ENCODE peak calls at places on chromosome 18, in ten cellular contexts. Z is A172; U is stimulated activated CD8-positive, alpha-beta memory T cell treated with anti-CD3 and anti-CD28 coated beads, Interleukin-2, amount 100 ng/mL, for 1 hour; M is AG09309; H is CD4-positive, alpha-beta memory T cell; K is testis; E is left kidney; P is activated naive CD4-positive, alpha-beta T cell treated with anti-CD3 and anti-CD28 coated beads, Interleukin-2, amount 10 ng/mL, durations not matched to agents 7 days and 5 days; J is NCI-H1092 treated with DMSO at 0.1 percent for 48 hours; S is fibroblast of lung. I is an unnamed sample.
A peak's percentile ranks its signal among the peaks of the same experiment; 100 is the strongest.

GRCh38 chr18:70453058-70453775 is 164.4 kb downstream of the SOCS6 start:
- DNase-seq in U (no peak), S (peak; percentile 63), M (no peak), H (no peak), E (no peak), P (no peak), Z (no peak), K (no peak), J (no peak), I (no peak)

GRCh38 chr18:9951022-9951859 is 37.4 kb downstream of the VAPA start:
- DNase-seq in P (peak; percentile 41), J (no peak), K (peak; percentile 57), S (peak; percentile 86), U (no peak), M (no peak), H (peak; percentile 18), E (peak; percentile 72), Z (peak; percentile 62), I (no peak)

GRCh38 chr18:40937386-40937785 is 1017.6 kb upstream of the PIK3C3 start:
- DNase-seq in U (no peak), S (no peak), M (no peak), H (no peak), J (no peak), E (no peak), P (no peak), Z (peak; percentile 52), K (no peak), I (no peak)

GRCh38 chr18:44602380-44602779 is 78.3 kb upstream of the SETBP1 start:
- DNase-seq in P (no peak), Z (no peak), M (peak; percentile 85), J (no peak), H (no peak), K (no peak), E (no peak), S (peak; percentile 86), U (no peak), I (no peak)

GRCh38 chr18:45270289-45270771 is 344.9 kb upstream of the SLC14A2 start:
- DNase-seq in Z (no peak), P (no peak), S (no peak), H (no peak), K (no peak), U (no peak), M (peak; percentile 63), E (no peak), J (no peak), I (no peak)

GRCh38 chr18:48815581-48816324 is 135.0 kb downstream of the SMAD7 start:
- DNase-seq in K (no peak), U (no peak), P (no peak), S (no peak), H (no peak), E (no peak), M (no peak), J (no peak), Z (no peak), I (no peak)

GRCh38 chr18:73980289-73980979 is 167.2 kb downstream of the FBXO15 start:
- DNase-seq in J (peak; percentile 2), H (no peak), E (peak; percentile 46), K (peak; percentile 56), Z (peak; percentile 40), S (no peak), U (no peak), P (no peak), M (no peak), I (no peak)

GRCh38 chr18:26457611-26458350 is 90.6 kb downstream of the KCTD1 start:
- DNase-seq in J (no peak), Z (no peak), H (no peak), P (no peak), M (no peak), K (no peak), E (peak; percentile 78), U (no peak), S (no peak), I (no peak)

GRCh38 chr18:63867368-63867767 is 20.1 kb upstream of the SERPINB2 start:
- DNase-seq in U (no peak), S (no peak), E (no peak), K (no peak), P (no peak), H (no peak), J (no peak), M (no peak), Z (no peak), I (no peak)

GRCh38 chr18:10128906-10129305 is 215.1 kb downstream of the VAPA start:
- DNase-seq in Z (no peak), P (no peak), U (no peak), M (no peak), E (no peak), J (no peak), S (no peak), H (no peak), K (no peak), I (no peak)

GRCh38 chr18:74625157-74625556 is 27.5 kb downstream of the ZNF407 start:
- DNase-seq in H (no peak), J (no peak), U (no peak), P (no peak), M (no peak), K (no peak), E (no peak), Z (no peak), S (no peak), I (no peak)

GRCh38 chr18:59249186-59249774 is 24.0 kb downstream of the RAX start:
- DNase-seq in Z (peak; percentile 56), J (peak; percentile 86), U (no peak), M (peak; percentile 77), P (peak; percentile 57), S (peak; percentile 94), E (peak; percentile 89), H (peak; percentile 18), K (peak; percentile 72), I (no peak)

GRCh38 chr18:79825913-79826312 is 28.2 kb downstream of the KCNG2 start:
- DNase-seq in Z (no peak), P (no peak), M (no peak), K (no peak), S (no peak), H (no peak), U (no peak), J (no peak), E (no peak), I (no peak)